ENCODE peak calls at places on chromosomes 3 and 15, in nine cellular contexts. C is foreskin fibroblast, S is hippocampal formation, O is AG20443, L is Karpas-422, I is left cardiac atrium, M is left lobe of liver, U is epithelial cell of esophagus, E is AG09309. R is an unnamed sample.

GRCh38 chr15:80480909-80481308 is 76.7 kb downstream of the ARNT2 start:
- DNase-seq in I (peak; percentile 72), O (peak; percentile 87), M (no peak), E (peak; percentile 89), L (no peak), S (no peak), C (peak; percentile 94), U (peak; percentile 81), R (no peak)

GRCh38 chr3:2770451-2770850 is 339.7 kb downstream of the IL5RA start:
- DNase-seq in C (no peak), U (no peak), I (no peak), S (no peak), O (no peak), M (no peak), E (no peak), L (no peak), R (no peak)

GRCh38 chr3:117735481-117736101 is 1026.0 kb downstream of the TUSC7 start:
- DNase-seq in C (peak; percentile 84), O (peak; percentile 42), M (no peak), L (no peak), I (no peak), S (no peak), E (peak; percentile 11), U (peak; percentile 84), R (no peak)

GRCh38 chr15:38708672-38709188 is 144.1 kb upstream of the RASGRP1 start:
- DNase-seq in C (peak; percentile 40), M (no peak), U (no peak), S (no peak), I (no peak), O (no peak), L (no peak), E (no peak), R (no peak)

GRCh38 chr15:74537736-74538135 is 3.3 kb upstream of the ARID3B start:
- DNase-seq in E (no peak), M (no peak), S (no peak), O (no peak), I (no peak), C (no peak), L (no peak), U (no peak), R (no peak)

GRCh38 chr15:76973362-76973743 is 21.6 kb upstream of the PSTPIP1 start:
- DNase-seq in L (peak; percentile 89), E (no peak), I (peak; percentile 65), M (no peak), S (peak; percentile 71), C (no peak), O (peak; percentile 59), U (peak; percentile 34), R (no peak)

GRCh38 chr3:181952221-181952620 is 240.5 kb downstream of the SOX2 start:
- DNase-seq in E (no peak), M (no peak), O (no peak), C (no peak), L (no peak), U (peak; percentile 22), I (no peak), S (no peak), R (no peak)

GRCh38 chr15:91953432-91953831 is 99.9 kb downstream of the SLCO3A1 start:
- DNase-seq in U (peak; percentile 99), S (no peak), I (no peak), E (no peak), L (no peak), M (no peak), C (no peak), O (no peak), R (no peak)

GRCh38 chr3:64082917-64083587 is 59.8 kb upstream of the PSMD6 start:
- DNase-seq in E (no peak), I (no peak), C (peak; percentile 63), M (no peak), S (no peak), L (no peak), O (no peak), U (no peak), R (no peak)

GRCh38 chr3:12175844-12176453 is 17.2 kb upstream of the TIMP4 start:
- DNase-seq in M (peak; percentile 69), S (peak; percentile 46), I (peak; percentile 69), E (no peak), U (peak; percentile 58), C (peak; percentile 79), L (peak; percentile 64), O (peak; percentile 68), R (peak; percentile 26)

GRCh38 chr3:72520690-72521308 is 327.4 kb downstream of the SHQ1 start:
- DNase-seq in U (peak; percentile 90), I (no peak), E (no peak), L (no peak), M (no peak), O (no peak), C (peak; percentile 45), S (no peak), R (no peak)

GRCh38 chr15:77009646-77010311 is 14.9 kb downstream of the PSTPIP1 start:
- DNase-seq in C (no peak), U (no peak), O (peak; percentile 83), I (no peak), M (no peak), E (no peak), S (no peak), L (no peak), R (no peak)

GRCh38 chr3:142318331-142318730 is 92.9 kb upstream of the GK5 start:
- DNase-seq in U (no peak), L (no peak), M (no peak), O (no peak), C (no peak), E (peak; percentile 18), I (no peak), S (no peak), R (no peak)

GRCh38 chr3:104245241-104245640 is 1121.5 kb upstream of the ALCAM start:
- DNase-seq in E (no peak), L (no peak), M (no peak), U (no peak), C (no peak), I (no peak), S (no peak), O (no peak), R (no peak)

GRCh38 chr3:150734795-150735119 is 28.2 kb downstream of the SIAH2 start:
- DNase-seq in M (no peak), U (no peak), E (no peak), S (no peak), C (no peak), O (no peak), L (no peak), I (no peak), R (no peak)

GRCh38 chr3:114846779-114847178 is 300.3 kb downstream of the ZBTB20 start:
- DNase-seq in E (peak; percentile 5), M (no peak), U (no peak), C (peak; percentile 6), L (no peak), O (peak; percentile 25), I (no peak), S (no peak), R (no peak)

GRCh38 chr3:136075218-136075808 is 109.8 kb downstream of the PPP2R3A start:
- DNase-seq in U (peak; percentile 84), M (peak; percentile 71), O (peak; percentile 54), C (peak; percentile 89), L (peak; percentile 87), E (no peak), S (peak; percentile 71), I (peak; percentile 65), R (no peak)

GRCh38 chr15:44788748-44789147 is 52.4 kb downstream of the TRIM69 start:
- DNase-seq in L (no peak), S (no peak), U (no peak), M (no peak), O (no peak), I (no peak), C (no peak), E (no peak), R (no peak)

GRCh38 chr3:160616311-160616710 is 50.9 kb upstream of the KPNA4 start:
- DNase-seq in M (no peak), S (no peak), C (no peak), U (no peak), O (no peak), E (no peak), I (no peak), L (no peak), R (no peak)

GRCh38 chr3:177589921-177590336 is 392.6 kb upstream of the TBL1XR1 start:
- DNase-seq in M (no peak), O (peak; percentile 76), U (peak; percentile 96), E (peak; percentile 85), I (peak; percentile 31), C (peak; percentile 96), S (no peak), L (no peak), R (no peak)

GRCh38 chr15:35061171-35062163 is 23.6 kb downstream of the NANOGP8 start:
- DNase-seq in L (no peak), I (no peak), U (peak; percentile 79), O (no peak), S (no peak), M (no peak), E (no peak), C (peak; percentile 24), R (no peak)

GRCh38 chr15:92021765-92022164 is 168.3 kb downstream of the SLCO3A1 start:
- DNase-seq in L (no peak), U (no peak), E (no peak), C (no peak), M (no peak), I (no peak), O (no peak), S (no peak), R (no peak)

GRCh38 chr3:49454457-49454856 is 15.6 kb upstream of the DAG1 start:
- DNase-seq in S (no peak), O (peak; percentile 7), I (no peak), C (no peak), E (no peak), L (peak; percentile 57), U (peak; percentile 55), M (no peak), R (no peak)

GRCh38 chr3:115239717-115240116 is 92.6 kb upstream of the ZBTB20 start:
- DNase-seq in M (no peak), U (peak; percentile 95), L (no peak), S (peak; percentile 17), C (peak; percentile 97), I (peak; percentile 79), O (peak; percentile 84), E (peak; percentile 96), R (no peak)

GRCh38 chr15:91885714-91886265 is 32.3 kb downstream of the SLCO3A1 start:
- DNase-seq in M (no peak), S (no peak), E (no peak), U (no peak), I (no peak), O (no peak), C (no peak), L (peak; percentile 45), R (no peak)

GRCh38 chr3:141280086-141280485 is 48.5 kb downstream of the PXYLP1 start:
- DNase-seq in E (peak; percentile 50), O (peak; percentile 91), I (no peak), S (peak; percentile 37), C (peak; percentile 89), U (no peak), L (no peak), M (no peak), R (no peak)

GRCh38 chr3:21326704-21327103 is 424.3 kb downstream of the ZNF385D start:
- DNase-seq in L (no peak), M (no peak), I (no peak), U (no peak), O (peak; percentile 32), S (no peak), C (peak; percentile 22), E (peak; percentile 27), R (no peak)

GRCh38 chr15:35559683-35560082 is 13.7 kb upstream of the DPH6 start:
- DNase-seq in E (no peak), S (no peak), I (no peak), L (no peak), O (no peak), U (no peak), M (no peak), C (no peak), R (no peak)

GRCh38 chr3:120364821-120365220 is 15.7 kb upstream of the LRRC58 start:
- DNase-seq in O (peak; percentile 56), M (no peak), S (no peak), E (no peak), I (no peak), C (peak; percentile 71), U (peak; percentile 34), L (no peak), R (no peak)

GRCh38 chr3:194871143-194871863 is 185.6 kb downstream of the FAM43A start:
- DNase-seq in C (peak; percentile 95), E (peak; percentile 72), U (peak; percentile 93), M (no peak), O (peak; percentile 92), S (no peak), L (peak; percentile 88), I (peak; percentile 66), R (peak; percentile 45)

GRCh38 chr3:66405701-66406091 is 95.1 kb downstream of the LRIG1 start:
- DNase-seq in O (peak; percentile 89), I (peak; percentile 40), M (no peak), S (no peak), C (peak; percentile 94), U (peak; percentile 27), E (peak; percentile 52), L (no peak), R (no peak)